ENCODE peak calls at places on chromosomes 11 and 22, in nine cellular contexts. One of them, this sample, is unnamed.
A peak's percentile ranks its signal among the peaks of the same experiment; 100 is the strongest.

GRCh38 chr11:40130427-40130826 is 1329.0 kb downstream of the LRRC4C start:
- DNase-seq in heart left ventricle: no peak
- DNase-seq in neuronal stem cell: peak; percentile 1
- DNase-seq in neural progenitor cell: peak; percentile 72
- DNase-seq in esophagus squamous epithelium: no peak
- DNase-seq in CD4-positive, alpha-beta memory T cell: no peak
- DNase-seq in CD8-positive, alpha-beta T cell: no peak
- DNase-seq in right lobe of liver: no peak
- DNase-seq in sigmoid colon: no peak
- DNase-seq in this sample: peak; percentile 11

GRCh38 chr11:17986711-17987220 is 26.1 kb downstream of the SERGEF start:
- DNase-seq in heart left ventricle: no peak
- DNase-seq in neuronal stem cell: no peak
- DNase-seq in neural progenitor cell: no peak
- DNase-seq in esophagus squamous epithelium: no peak
- DNase-seq in CD4-positive, alpha-beta memory T cell: no peak
- DNase-seq in CD8-positive, alpha-beta T cell: no peak
- DNase-seq in right lobe of liver: no peak
- DNase-seq in sigmoid colon: no peak
- DNase-seq in this sample: no peak

GRCh38 chr11:78535920-78536319 is 38.7 kb downstream of the NARS2 start:
- DNase-seq in heart left ventricle: no peak
- DNase-seq in neuronal stem cell: no peak
- DNase-seq in neural progenitor cell: no peak
- DNase-seq in esophagus squamous epithelium: no peak
- DNase-seq in CD4-positive, alpha-beta memory T cell: no peak
- DNase-seq in CD8-positive, alpha-beta T cell: no peak
- DNase-seq in right lobe of liver: no peak
- DNase-seq in sigmoid colon: no peak
- DNase-seq in this sample: no peak

GRCh38 chr11:78253797-78254196 is 65.1 kb downstream of the USP35 start:
- DNase-seq in heart left ventricle: no peak
- DNase-seq in neuronal stem cell: no peak
- DNase-seq in neural progenitor cell: no peak
- DNase-seq in esophagus squamous epithelium: no peak
- DNase-seq in CD4-positive, alpha-beta memory T cell: no peak
- DNase-seq in CD8-positive, alpha-beta T cell: no peak
- DNase-seq in right lobe of liver: no peak
- DNase-seq in sigmoid colon: no peak
- DNase-seq in this sample: no peak

GRCh38 chr22:45268167-45268957 is 16.4 kb upstream of the UPK3A start:
- DNase-seq in heart left ventricle: no peak
- DNase-seq in neuronal stem cell: peak; percentile 89
- DNase-seq in neural progenitor cell: peak; percentile 94
- DNase-seq in esophagus squamous epithelium: no peak
- DNase-seq in CD4-positive, alpha-beta memory T cell: peak; percentile 50
- DNase-seq in CD8-positive, alpha-beta T cell: peak; percentile 7
- DNase-seq in right lobe of liver: peak; percentile 57
- DNase-seq in sigmoid colon: no peak
- DNase-seq in this sample: peak; percentile 82

GRCh38 chr11:92332986-92333385 is 108.4 kb downstream of the FAT3 start:
- DNase-seq in heart left ventricle: no peak
- DNase-seq in neuronal stem cell: no peak
- DNase-seq in neural progenitor cell: no peak
- DNase-seq in esophagus squamous epithelium: no peak
- DNase-seq in CD4-positive, alpha-beta memory T cell: no peak
- DNase-seq in CD8-positive, alpha-beta T cell: no peak
- DNase-seq in right lobe of liver: no peak
- DNase-seq in sigmoid colon: no peak
- DNase-seq in this sample: no peak

GRCh38 chr11:46918778-46919513 is 596 bp upstream of the LRP4 start:
- DNase-seq in heart left ventricle: no peak
- DNase-seq in neuronal stem cell: no peak
- DNase-seq in neural progenitor cell: peak; percentile 65
- DNase-seq in esophagus squamous epithelium: no peak
- DNase-seq in CD4-positive, alpha-beta memory T cell: no peak
- DNase-seq in CD8-positive, alpha-beta T cell: no peak
- DNase-seq in right lobe of liver: no peak
- DNase-seq in sigmoid colon: no peak
- DNase-seq in this sample: no peak

GRCh38 chr11:28981331-28981865 is 873.2 kb downstream of the METTL15 start:
- DNase-seq in heart left ventricle: no peak
- DNase-seq in neuronal stem cell: no peak
- DNase-seq in neural progenitor cell: no peak
- DNase-seq in esophagus squamous epithelium: no peak
- DNase-seq in CD4-positive, alpha-beta memory T cell: no peak
- DNase-seq in CD8-positive, alpha-beta T cell: no peak
- DNase-seq in right lobe of liver: no peak
- DNase-seq in sigmoid colon: no peak
- DNase-seq in this sample: peak; percentile 48

GRCh38 chr11:47511927-47512326 is 41.0 kb downstream of the CELF1 start:
- DNase-seq in heart left ventricle: no peak
- DNase-seq in neuronal stem cell: no peak
- DNase-seq in neural progenitor cell: no peak
- DNase-seq in esophagus squamous epithelium: no peak
- DNase-seq in CD4-positive, alpha-beta memory T cell: no peak
- DNase-seq in CD8-positive, alpha-beta T cell: no peak
- DNase-seq in right lobe of liver: no peak
- DNase-seq in sigmoid colon: no peak
- DNase-seq in this sample: no peak

GRCh38 chr11:69914286-69915150 is 95.3 kb upstream of the FGF3 start:
- DNase-seq in heart left ventricle: peak; percentile 22
- DNase-seq in neuronal stem cell: no peak
- DNase-seq in neural progenitor cell: no peak
- DNase-seq in esophagus squamous epithelium: no peak
- DNase-seq in CD4-positive, alpha-beta memory T cell: no peak
- DNase-seq in CD8-positive, alpha-beta T cell: no peak
- DNase-seq in right lobe of liver: peak; percentile 42
- DNase-seq in sigmoid colon: peak; percentile 53
- DNase-seq in this sample: no peak

GRCh38 chr11:32829680-32830412 is at the start of gene PRRG4:
- DNase-seq in heart left ventricle: peak; percentile 52
- DNase-seq in neuronal stem cell: peak; percentile 32
- DNase-seq in neural progenitor cell: peak; percentile 82
- DNase-seq in esophagus squamous epithelium: no peak
- DNase-seq in CD4-positive, alpha-beta memory T cell: no peak
- DNase-seq in CD8-positive, alpha-beta T cell: no peak
- DNase-seq in right lobe of liver: peak; percentile 90
- DNase-seq in sigmoid colon: peak; percentile 67
- DNase-seq in this sample: peak; percentile 57

DNA sequence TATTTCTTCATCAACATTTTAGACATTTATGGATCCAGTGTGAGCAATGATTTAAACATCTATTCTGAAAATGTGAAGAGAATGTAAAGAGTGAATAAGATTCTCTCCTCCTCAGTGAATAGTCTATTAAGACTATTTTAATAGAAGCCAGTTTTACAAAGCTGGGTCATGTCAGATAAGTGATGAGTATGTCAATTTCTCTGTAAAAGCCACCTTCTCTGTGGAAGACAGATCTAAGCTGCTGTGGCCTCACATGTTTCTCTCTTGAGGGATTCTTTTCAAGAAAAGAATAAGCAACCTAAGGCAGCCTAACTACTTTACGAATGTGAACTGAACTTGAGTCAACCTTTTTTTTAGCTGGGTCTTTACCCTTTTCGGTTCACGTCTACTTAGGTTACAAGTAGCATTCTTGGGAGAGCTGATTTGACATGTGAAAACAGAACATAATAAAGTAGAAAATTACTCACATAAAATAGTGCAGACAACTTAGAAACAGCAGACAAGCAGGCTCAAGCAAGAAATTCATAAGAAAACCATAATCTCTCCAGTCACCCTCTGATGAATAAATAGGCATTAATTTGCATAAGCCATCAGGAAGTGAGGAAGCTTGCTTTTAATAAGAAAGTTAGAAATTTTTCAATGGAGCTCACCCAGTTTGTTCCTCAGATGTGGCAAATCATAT is 9.9 kb downstream of the CTSC start:
- DNase-seq in heart left ventricle: no peak
- DNase-seq in neuronal stem cell: no peak
- DNase-seq in neural progenitor cell: no peak
- DNase-seq in esophagus squamous epithelium: no peak
- DNase-seq in CD4-positive, alpha-beta memory T cell: no peak
- DNase-seq in CD8-positive, alpha-beta T cell: no peak
- DNase-seq in right lobe of liver: no peak
- DNase-seq in sigmoid colon: no peak
- DNase-seq in this sample: no peak
- H3K4me1 ChIP-seq in heart left ventricle: no peaks in the 10 kb centered on the region
- H3K4me1 ChIP-seq in neuronal stem cell: no peaks in the 10 kb centered on the region
- H3K4me1 ChIP-seq in neural progenitor cell: peaks cover 3% of the 10 kb centered on the region
- H3K4me1 ChIP-seq in esophagus squamous epithelium: peaks cover 9% of the 10 kb centered on the region
- H3K4me1 ChIP-seq in CD4-positive, alpha-beta memory T cell: peaks cover 80% of the 10 kb centered on the region
- H3K4me1 ChIP-seq in CD8-positive, alpha-beta T cell: peaks cover 35% of the 10 kb centered on the region
- H3K4me1 ChIP-seq in right lobe of liver: no peaks in the 10 kb centered on the region
- H3K4me1 ChIP-seq in sigmoid colon: no peaks in the 10 kb centered on the region
- H3K4me1 ChIP-seq in this sample: peaks cover 6% of the 10 kb centered on the region

GRCh38 chr22:49885281-49885680 is 31.6 kb downstream of the ZBED4 start:
- DNase-seq in heart left ventricle: no peak
- DNase-seq in neuronal stem cell: no peak
- DNase-seq in neural progenitor cell: no peak
- DNase-seq in esophagus squamous epithelium: no peak
- DNase-seq in CD4-positive, alpha-beta memory T cell: no peak
- DNase-seq in CD8-positive, alpha-beta T cell: no peak
- DNase-seq in right lobe of liver: no peak
- DNase-seq in sigmoid colon: no peak
- DNase-seq in this sample: no peak
- H3K9me3 ChIP-seq in heart left ventricle: no peaks in the 10 kb centered on the region
- H3K9me3 ChIP-seq in neuronal stem cell: peaks cover 45% of the 10 kb centered on the region
- H3K9me3 ChIP-seq in neural progenitor cell: peaks cover 1% of the 10 kb centered on the region
- H3K9me3 ChIP-seq in esophagus squamous epithelium: peaks cover under 1% of the 10 kb centered on the region
- H3K9me3 ChIP-seq in CD4-positive, alpha-beta memory T cell: no peaks in the 10 kb centered on the region
- H3K9me3 ChIP-seq in CD8-positive, alpha-beta T cell: no peaks in the 10 kb centered on the region
- H3K9me3 ChIP-seq in right lobe of liver: no peaks in the 10 kb centered on the region
- H3K9me3 ChIP-seq in sigmoid colon: no peaks in the 10 kb centered on the region
- H3K9me3 ChIP-seq in this sample: peaks cover 3% of the 10 kb centered on the region

GRCh38 chr22:38448945-38449745 is 5.9 kb downstream of the KCNJ4 start:
- DNase-seq in heart left ventricle: peak; percentile 80
- DNase-seq in neuronal stem cell: no peak
- DNase-seq in neural progenitor cell: no peak
- DNase-seq in esophagus squamous epithelium: no peak
- DNase-seq in CD4-positive, alpha-beta memory T cell: no peak
- DNase-seq in CD8-positive, alpha-beta T cell: no peak
- DNase-seq in right lobe of liver: no peak
- DNase-seq in sigmoid colon: no peak
- DNase-seq in this sample: no peak

GRCh38 chr22:38449776-38450175 is 5.2 kb downstream of the KCNJ4 start:
- DNase-seq in heart left ventricle: peak; percentile 70
- DNase-seq in neuronal stem cell: no peak
- DNase-seq in neural progenitor cell: peak; percentile 1
- DNase-seq in esophagus squamous epithelium: no peak
- DNase-seq in CD4-positive, alpha-beta memory T cell: no peak
- DNase-seq in CD8-positive, alpha-beta T cell: no peak
- DNase-seq in right lobe of liver: no peak
- DNase-seq in sigmoid colon: no peak
- DNase-seq in this sample: no peak

GRCh38 chr22:38451864-38452263 is 3.1 kb downstream of the KCNJ4 start:
- DNase-seq in heart left ventricle: no peak
- DNase-seq in neuronal stem cell: no peak
- DNase-seq in neural progenitor cell: no peak
- DNase-seq in esophagus squamous epithelium: no peak
- DNase-seq in CD4-positive, alpha-beta memory T cell: no peak
- DNase-seq in CD8-positive, alpha-beta T cell: no peak
- DNase-seq in right lobe of liver: no peak
- DNase-seq in sigmoid colon: no peak
- DNase-seq in this sample: no peak

GRCh38 chr22:38451404-38451803 is 3.6 kb downstream of the KCNJ4 start:
- DNase-seq in heart left ventricle: no peak
- DNase-seq in neuronal stem cell: no peak
- DNase-seq in neural progenitor cell: peak; percentile 46
- DNase-seq in esophagus squamous epithelium: no peak
- DNase-seq in CD4-positive, alpha-beta memory T cell: no peak
- DNase-seq in CD8-positive, alpha-beta T cell: no peak
- DNase-seq in right lobe of liver: no peak
- DNase-seq in sigmoid colon: no peak
- DNase-seq in this sample: no peak

GRCh38 chr22:38450234-38450797 is 4.7 kb downstream of the KCNJ4 start:
- DNase-seq in heart left ventricle: peak; percentile 82
- DNase-seq in neuronal stem cell: no peak
- DNase-seq in neural progenitor cell: no peak
- DNase-seq in esophagus squamous epithelium: no peak
- DNase-seq in CD4-positive, alpha-beta memory T cell: no peak
- DNase-seq in CD8-positive, alpha-beta T cell: no peak
- DNase-seq in right lobe of liver: no peak
- DNase-seq in sigmoid colon: no peak
- DNase-seq in this sample: no peak
- H3K27me3 ChIP-seq in heart left ventricle: peaks cover 23% of the 10 kb centered on the region
- H3K27me3 ChIP-seq in neuronal stem cell: peaks cover 19% of the 10 kb centered on the region
- H3K27me3 ChIP-seq in neural progenitor cell: peaks cover 41% of the 10 kb centered on the region
- H3K27me3 ChIP-seq in esophagus squamous epithelium: peaks cover 9% of the 10 kb centered on the region
- H3K27me3 ChIP-seq in CD4-positive, alpha-beta memory T cell: peaks cover 17% of the 10 kb centered on the region
- H3K27me3 ChIP-seq in CD8-positive, alpha-beta T cell: peaks cover 12% of the 10 kb centered on the region
- H3K27me3 ChIP-seq in right lobe of liver: no peaks in the 10 kb centered on the region
- H3K27me3 ChIP-seq in sigmoid colon: peaks cover 39% of the 10 kb centered on the region
- H3K27me3 ChIP-seq in this sample: no peaks in the 10 kb centered on the region

GRCh38 chr11:1302461-1303073 is 6.9 kb downstream of the TOLLIP start:
- DNase-seq in heart left ventricle: no peak
- DNase-seq in neuronal stem cell: no peak
- DNase-seq in neural progenitor cell: no peak
- DNase-seq in esophagus squamous epithelium: no peak
- DNase-seq in CD4-positive, alpha-beta memory T cell: no peak
- DNase-seq in CD8-positive, alpha-beta T cell: no peak
- DNase-seq in right lobe of liver: peak; percentile 89
- DNase-seq in sigmoid colon: no peak
- DNase-seq in this sample: no peak

GRCh38 chr11:1304376-1304775 is 5.1 kb downstream of the TOLLIP start:
- DNase-seq in heart left ventricle: no peak
- DNase-seq in neuronal stem cell: no peak
- DNase-seq in neural progenitor cell: no peak
- DNase-seq in esophagus squamous epithelium: no peak
- DNase-seq in CD4-positive, alpha-beta memory T cell: no peak
- DNase-seq in CD8-positive, alpha-beta T cell: no peak
- DNase-seq in right lobe of liver: peak; percentile 89
- DNase-seq in sigmoid colon: no peak
- DNase-seq in this sample: peak; percentile 9

GRCh38 chr11:1305063-1305495 is 4.4 kb downstream of the TOLLIP start:
- DNase-seq in heart left ventricle: no peak
- DNase-seq in neuronal stem cell: no peak
- DNase-seq in neural progenitor cell: no peak
- DNase-seq in esophagus squamous epithelium: no peak
- DNase-seq in CD4-positive, alpha-beta memory T cell: no peak
- DNase-seq in CD8-positive, alpha-beta T cell: no peak
- DNase-seq in right lobe of liver: peak; percentile 52
- DNase-seq in sigmoid colon: no peak
- DNase-seq in this sample: no peak

GRCh38 chr11:1303196-1303821 is 6.1 kb downstream of the TOLLIP start:
- DNase-seq in heart left ventricle: no peak
- DNase-seq in neuronal stem cell: no peak
- DNase-seq in neural progenitor cell: peak; percentile 57
- DNase-seq in esophagus squamous epithelium: no peak
- DNase-seq in CD4-positive, alpha-beta memory T cell: no peak
- DNase-seq in CD8-positive, alpha-beta T cell: no peak
- DNase-seq in right lobe of liver: peak; percentile 76
- DNase-seq in sigmoid colon: no peak
- DNase-seq in this sample: no peak

DNA sequence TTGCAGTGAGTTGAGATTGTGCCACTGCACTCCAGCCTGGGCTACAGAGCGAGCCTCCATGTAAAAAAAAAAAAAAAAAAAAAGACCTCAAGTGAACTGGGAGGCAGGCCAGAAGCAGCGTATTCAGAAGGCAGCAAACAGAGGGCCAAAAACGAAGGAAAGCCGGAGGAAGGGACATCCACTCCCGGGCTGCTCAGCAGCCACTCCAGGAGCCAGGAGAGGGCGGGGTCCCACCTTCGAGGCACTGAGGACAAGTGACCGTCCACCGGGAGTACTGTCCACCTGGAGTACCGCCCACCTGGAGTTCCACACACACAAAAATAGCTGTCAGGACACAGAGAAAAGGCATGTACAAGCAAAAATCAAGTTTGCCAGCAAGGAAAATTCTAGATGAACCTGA is 5.5 kb downstream of the TOLLIP start:
- DNase-seq in heart left ventricle: no peak
- DNase-seq in neuronal stem cell: no peak
- DNase-seq in neural progenitor cell: no peak
- DNase-seq in esophagus squamous epithelium: no peak
- DNase-seq in CD4-positive, alpha-beta memory T cell: no peak
- DNase-seq in CD8-positive, alpha-beta T cell: no peak
- DNase-seq in right lobe of liver: peak; percentile 64
- DNase-seq in sigmoid colon: peak; percentile 82
- DNase-seq in this sample: no peak
- H3K4me1 ChIP-seq in heart left ventricle: peaks cover 53% of the 10 kb centered on the region
- H3K4me1 ChIP-seq in neuronal stem cell: peaks cover 2% of the 10 kb centered on the region
- H3K4me1 ChIP-seq in neural progenitor cell: peaks cover 9% of the 10 kb centered on the region
- H3K4me1 ChIP-seq in esophagus squamous epithelium: peaks cover 73% of the 10 kb centered on the region
- H3K4me1 ChIP-seq in CD4-positive, alpha-beta memory T cell: peaks cover 27% of the 10 kb centered on the region
- H3K4me1 ChIP-seq in CD8-positive, alpha-beta T cell: peaks cover 30% of the 10 kb centered on the region
- H3K4me1 ChIP-seq in right lobe of liver: no peaks in the 10 kb centered on the region
- H3K4me1 ChIP-seq in sigmoid colon: peaks cover 67% of the 10 kb centered on the region
- H3K4me1 ChIP-seq in this sample: peaks cover 17% of the 10 kb centered on the region

This sample was measured in cardiac muscle cell.